ENCODE peak calls at places on chromosomes 12 and 14, in six cellular contexts. L is amniotic stem cell, E is AG08395, H is NCI-H774, O is T1000, D is heart left ventricle. I is an unnamed sample.

GRCh38 chr14:102822311-102822863 is 45.1 kb downstream of the TRAF3 start:
- DNase-seq in O (no peak), L (no peak), D (no peak), H (no peak), E (no peak), I (no peak)

GRCh38 chr14:61503167-61503801 is 181.9 kb downstream of the PRKCH start:
- DNase-seq in D (no peak), H (no peak), O (no peak), E (no peak), L (no peak), I (peak)

GRCh38 chr12:92971869-92972524 is 42.9 kb upstream of the EEA1 start:
- DNase-seq in H (no peak), O (no peak), E (peak), L (peak), D (no peak), I (peak)

GRCh38 chr12:6626654-6627283 is 9.0 kb downstream of the LPAR5 start:
- DNase-seq in E (no peak), D (no peak), H (no peak), L (no peak), O (no peak), I (no peak)

GRCh38 chr14:101927859-101928258 is 36.5 kb upstream of the DYNC1H1 start:
- DNase-seq in O (no peak), H (no peak), L (peak), D (peak), E (peak), I (no peak)

GRCh38 chr12:116143883-116144266 is 133.6 kb downstream of the MED13L start:
- DNase-seq in D (no peak), O (no peak), H (no peak), L (no peak), E (peak), I (peak)

GRCh38 chr14:67554341-67554740 is 21.3 kb downstream of the PLEKHH1 start:
- DNase-seq in O (no peak), L (no peak), D (no peak), H (no peak), E (no peak), I (no peak)

GRCh38 chr14:28772613-28773012 is 6.0 kb downstream of the FOXG1 start:
- DNase-seq in O (no peak), L (no peak), D (no peak), E (no peak), H (no peak), I (no peak)

GRCh38 chr12:26963413-26963812 is 25.1 kb downstream of the FGFR1OP2 start:
- DNase-seq in E (no peak), D (no peak), H (no peak), O (no peak), L (no peak), I (no peak)

GRCh38 chr14:63642656-63643382 is 1.1 kb upstream of the WDR89 start:
- DNase-seq in H (no peak), E (no peak), L (no peak), O (no peak), D (no peak), I (no peak)

GRCh38 chr12:72264548-72265175 is 7.5 kb upstream of the TRHDE start:
- DNase-seq in D (no peak), E (peak), L (no peak), O (no peak), H (no peak), I (peak)

GRCh38 chr12:124321040-124321481 is 26.2 kb downstream of the RFLNA start:
- DNase-seq in D (peak), O (peak), H (no peak), E (peak), L (peak), I (peak)